ENCODE peak calls at places on chromosomes 16 and 17, in four cellular contexts. One of them, this sample, is unnamed.

GRCh38 chr16:46889245-46889941 is 5.2 kb downstream of the GPT2 start:
- DNase-seq in GM12878: no peak
- DNase-seq in HCT116: no peak
- DNase-seq in HepG2: no peak
- DNase-seq in this sample: no peak

GRCh38 chr16:48487287-48487686 is 102.1 kb upstream of the SIAH1 start:
- DNase-seq in GM12878: no peak
- DNase-seq in HCT116: no peak
- DNase-seq in HepG2: no peak
- DNase-seq in this sample: no peak

GRCh38 chr16:89422905-89423630 is 67.3 kb downstream of the ANKRD11 start:
- DNase-seq in GM12878: peak
- DNase-seq in HCT116: no peak
- DNase-seq in HepG2: peak
- DNase-seq in this sample: no peak

GRCh38 chr16:30473231-30474061 is 904 bp downstream of the ITGAL start:
- DNase-seq in GM12878: no peak
- DNase-seq in HCT116: no peak
- DNase-seq in HepG2: no peak
- DNase-seq in this sample: no peak

GRCh38 chr16:56005958-56006357 is 130.8 kb upstream of the CES5A start:
- DNase-seq in GM12878: no peak
- DNase-seq in HCT116: no peak
- DNase-seq in HepG2: no peak
- DNase-seq in this sample: no peak

GRCh38 chr16:57268804-57269800 is 15.4 kb downstream of the PLLP start:
- DNase-seq in GM12878: no peak
- DNase-seq in HCT116: no peak
- DNase-seq in HepG2: peak
- DNase-seq in this sample: no peak

GRCh38 chr16:84648595-84649510 is 542 bp downstream of the KLHL36 start:
- DNase-seq in GM12878: no peak
- DNase-seq in HCT116: no peak
- DNase-seq in HepG2: no peak
- DNase-seq in this sample: no peak

GRCh38 chr16:81752225-81752875 is 26.7 kb upstream of the PLCG2 start:
- DNase-seq in GM12878: peak
- DNase-seq in HCT116: no peak
- DNase-seq in HepG2: no peak
- DNase-seq in this sample: no peak

GRCh38 chr16:2520784-2521577 is 810 bp downstream of the AMDHD2 start:
- DNase-seq in GM12878: no peak
- DNase-seq in HCT116: no peak
- DNase-seq in HepG2: peak
- DNase-seq in this sample: no peak

GRCh38 chr16:82834156-82834758 is 207.5 kb downstream of the CDH13 start:
- DNase-seq in GM12878: no peak
- DNase-seq in HCT116: no peak
- DNase-seq in HepG2: no peak
- DNase-seq in this sample: no peak

GRCh38 chr16:8764486-8765250 is 32.8 kb downstream of the TMEM186 start:
- DNase-seq in GM12878: no peak
- DNase-seq in HCT116: no peak
- DNase-seq in HepG2: no peak
- DNase-seq in this sample: no peak

GRCh38 chr17:12613566-12613965 is 52.1 kb upstream of the MYOCD start:
- DNase-seq in GM12878: no peak
- DNase-seq in HCT116: no peak
- DNase-seq in HepG2: no peak
- DNase-seq in this sample: no peak

GRCh38 chr17:41428591-41429326 is 4.4 kb upstream of the KRT37 start:
- DNase-seq in GM12878: no peak
- DNase-seq in HCT116: no peak
- DNase-seq in HepG2: peak
- DNase-seq in this sample: no peak

GRCh38 chr16:23836078-23836403 is 258 bp downstream of the PRKCB start:
- DNase-seq in GM12878: no peak
- DNase-seq in HCT116: no peak
- DNase-seq in HepG2: no peak
- DNase-seq in this sample: no peak

GRCh38 chr16:23837553-23838308 is 1.9 kb downstream of the PRKCB start:
- DNase-seq in GM12878: no peak
- DNase-seq in HCT116: no peak
- DNase-seq in HepG2: no peak
- DNase-seq in this sample: no peak

GRCh38 chr16:23838485-23839142 is 2.8 kb downstream of the PRKCB start:
- DNase-seq in GM12878: no peak
- DNase-seq in HCT116: no peak
- DNase-seq in HepG2: no peak
- DNase-seq in this sample: no peak

GRCh38 chr16:23835390-23836077 is at the start of gene PRKCB:
- DNase-seq in GM12878: no peak
- DNase-seq in HCT116: no peak
- DNase-seq in HepG2: no peak
- DNase-seq in this sample: peak

DNA sequence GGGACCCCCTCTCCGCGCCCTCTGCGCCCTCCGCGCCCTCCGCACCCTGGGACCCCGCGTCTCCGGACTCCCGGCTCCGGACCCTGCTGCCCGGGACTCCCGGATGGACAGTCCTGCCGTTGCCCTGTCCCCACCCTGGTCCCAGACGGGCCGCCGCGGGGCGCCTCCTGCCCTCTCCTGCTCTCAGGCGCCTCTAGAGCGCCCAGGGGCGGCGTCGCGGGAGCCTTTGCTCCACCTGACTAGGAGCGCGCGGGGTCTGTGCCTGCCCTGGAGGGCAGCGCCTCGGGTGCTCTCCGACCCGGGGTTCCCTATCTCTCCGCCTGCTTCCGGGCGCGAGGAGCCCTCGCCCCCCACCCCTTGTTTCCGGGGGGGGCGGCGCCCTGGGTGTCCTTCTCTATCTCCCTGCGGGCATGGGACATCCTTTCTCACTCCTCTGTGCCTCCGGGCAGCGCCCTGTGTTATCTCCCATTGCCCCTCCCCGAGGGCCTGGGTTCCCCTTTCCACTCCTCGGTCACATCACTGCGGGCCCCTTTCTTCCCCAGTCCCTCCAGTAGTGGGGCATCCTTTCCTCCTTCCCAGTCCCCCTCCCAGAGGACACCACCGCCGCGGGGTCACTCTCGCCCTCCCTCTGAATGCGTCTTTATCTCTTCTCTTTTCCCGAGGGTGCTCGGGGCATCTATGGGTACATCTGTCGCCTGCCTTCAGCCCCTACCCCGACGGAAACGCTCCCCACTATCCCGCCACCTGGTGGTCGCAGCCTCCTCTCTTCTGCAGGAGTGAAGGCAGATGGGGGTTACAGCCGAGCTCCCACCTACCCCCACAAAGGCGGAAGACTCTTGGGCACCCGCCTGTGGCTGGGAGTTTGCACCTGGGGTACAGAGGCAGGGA is 865 bp downstream of the PRKCB start:
- DNase-seq in GM12878: no peak
- DNase-seq in HCT116: no peak
- DNase-seq in HepG2: no peak
- DNase-seq in this sample: no peak
- TF ChIP-seq ZNF274 in GM12878: no peak
- TF ChIP-seq ZNF274 in HCT116: no peak
- TF ChIP-seq ZNF274 in HepG2: no peak
- TF ChIP-seq ZNF274 in this sample: no peak

GRCh38 chr17:73397278-73397826 is 85.6 kb upstream of the CDC42EP4 start:
- DNase-seq in GM12878: no peak
- DNase-seq in HCT116: no peak
- DNase-seq in HepG2: no peak
- DNase-seq in this sample: no peak
- H3K9ac ChIP-seq in GM12878: no peak
- H3K9ac ChIP-seq in HCT116: no peak
- H3K9ac ChIP-seq in HepG2: no peak
- H3K9ac ChIP-seq in this sample: no peak

GRCh38 chr16:85899444-85899843 is 482 bp downstream of the IRF8 start:
- DNase-seq in GM12878: no peak
- DNase-seq in HCT116: no peak
- DNase-seq in HepG2: no peak
- DNase-seq in this sample: no peak
- H3K4me3 ChIP-seq in GM12878: peak
- H3K4me3 ChIP-seq in HCT116: no peak
- H3K4me3 ChIP-seq in HepG2: no peak
- H3K4me3 ChIP-seq in this sample: peak

DNA sequence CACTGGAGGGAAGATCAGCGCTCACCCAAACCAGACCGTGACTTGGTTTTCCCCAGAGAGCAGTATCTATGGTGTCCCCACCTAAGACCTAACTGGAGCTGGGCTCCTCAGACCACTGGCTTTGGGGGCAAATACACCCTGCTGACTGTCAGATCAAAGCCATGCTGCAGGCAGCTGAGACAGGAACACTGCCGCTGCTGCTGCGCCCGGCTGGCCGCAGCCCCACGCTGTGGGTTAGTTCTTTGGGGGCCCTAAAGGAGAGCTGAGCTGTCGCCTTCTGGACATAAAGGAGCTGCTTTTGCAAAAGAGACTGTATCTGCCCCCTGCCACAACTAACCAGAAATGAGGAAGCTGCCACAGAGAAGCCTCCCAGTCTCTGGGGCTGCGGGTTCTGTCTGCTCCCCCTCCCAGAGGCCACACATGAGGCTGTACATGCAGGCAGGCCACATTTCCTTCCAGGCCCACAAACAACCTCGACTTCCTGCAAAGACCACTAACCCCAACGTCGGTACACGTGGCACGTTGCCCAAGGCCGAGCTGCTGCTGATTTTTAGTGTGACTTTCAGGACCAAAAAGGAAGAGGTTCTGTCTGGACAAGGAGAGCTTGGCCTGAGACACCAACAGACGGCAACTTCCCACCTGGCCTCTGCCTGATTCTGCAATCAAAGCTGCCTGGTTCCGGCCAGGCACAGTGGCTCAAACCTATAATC is 18.2 kb upstream of the ABR start:
- DNase-seq in GM12878: peak
- DNase-seq in HCT116: no peak
- DNase-seq in HepG2: no peak
- DNase-seq in this sample: no peak
- TF ChIP-seq ZNF274 in GM12878: no peak
- TF ChIP-seq ZNF274 in HCT116: no peak
- TF ChIP-seq ZNF274 in HepG2: no peak
- TF ChIP-seq ZNF274 in this sample: no peak